ENCODE peak calls at places on chromosomes 16 and 17, in six cellular contexts. One of them, this sample, is unnamed. For H3K4me1, the result is how much of the 10 kb centered on the place peaks cover.

GRCh38 chr17:39684369-39685043 is 3.4 kb downstream of the PGAP3 start:
- DNase-seq in uterus: no peak
- DNase-seq in tibial artery: no peak
- DNase-seq in heart left ventricle: no peak
- DNase-seq in neural progenitor cell: no peak
- DNase-seq in foreskin keratinocyte: no peak
- DNase-seq in this sample: peak

GRCh38 chr16:10514369-10515055 is 65.9 kb downstream of the EMP2 start:
- DNase-seq in tibial artery: no peak
- DNase-seq in foreskin keratinocyte: no peak
- DNase-seq in uterus: peak
- DNase-seq in neural progenitor cell: peak
- DNase-seq in heart left ventricle: no peak
- DNase-seq in this sample: peak

GRCh38 chr16:15701975-15702970 is 52.2 kb downstream of the NDE1 start:
- DNase-seq in heart left ventricle: no peak
- DNase-seq in foreskin keratinocyte: no peak
- DNase-seq in tibial artery: no peak
- DNase-seq in neural progenitor cell: no peak
- DNase-seq in uterus: peak
- DNase-seq in this sample: no peak

GRCh38 chr17:73562896-73563295 is 81.3 kb downstream of the SDK2 start:
- DNase-seq in uterus: no peak
- DNase-seq in neural progenitor cell: no peak
- DNase-seq in foreskin keratinocyte: no peak
- DNase-seq in tibial artery: no peak
- DNase-seq in heart left ventricle: no peak
- DNase-seq in this sample: no peak

GRCh38 chr16:70789231-70789926 is 11.6 kb downstream of the VAC14 start:
- DNase-seq in tibial artery: peak
- DNase-seq in neural progenitor cell: no peak
- DNase-seq in foreskin keratinocyte: no peak
- DNase-seq in uterus: peak
- DNase-seq in heart left ventricle: peak
- DNase-seq in this sample: peak

GRCh38 chr17:17819561-17819995 is 17.2 kb downstream of the SREBF1 start:
- DNase-seq in neural progenitor cell: no peak
- DNase-seq in tibial artery: no peak
- DNase-seq in heart left ventricle: peak
- DNase-seq in foreskin keratinocyte: no peak
- DNase-seq in uterus: peak
- DNase-seq in this sample: peak

GRCh38 chr16:89322381-89323119 is 105.0 kb downstream of the ZNF778 start:
- DNase-seq in neural progenitor cell: peak
- DNase-seq in tibial artery: no peak
- DNase-seq in uterus: peak
- DNase-seq in foreskin keratinocyte: no peak
- DNase-seq in heart left ventricle: no peak
- DNase-seq in this sample: peak

GRCh38 chr16:3509470-3509928 is 8.7 kb downstream of the CLUAP1 start:
- DNase-seq in heart left ventricle: no peak
- DNase-seq in neural progenitor cell: no peak
- DNase-seq in foreskin keratinocyte: peak
- DNase-seq in tibial artery: peak
- DNase-seq in uterus: no peak
- DNase-seq in this sample: peak

GRCh38 chr17:77817953-77818352 is 140.6 kb upstream of the TNRC6C start:
- DNase-seq in neural progenitor cell: peak
- DNase-seq in foreskin keratinocyte: no peak
- DNase-seq in uterus: no peak
- DNase-seq in tibial artery: no peak
- DNase-seq in heart left ventricle: no peak
- DNase-seq in this sample: no peak

GRCh38 chr16:88932929-88933328 is 44.1 kb downstream of the CBFA2T3 start:
- DNase-seq in tibial artery: no peak
- DNase-seq in uterus: no peak
- DNase-seq in heart left ventricle: no peak
- DNase-seq in foreskin keratinocyte: no peak
- DNase-seq in neural progenitor cell: no peak
- DNase-seq in this sample: no peak

GRCh38 chr17:62714016-62714777 is 86.7 kb downstream of the MRC2 start:
- DNase-seq in tibial artery: peak
- DNase-seq in neural progenitor cell: no peak
- DNase-seq in heart left ventricle: peak
- DNase-seq in uterus: no peak
- DNase-seq in foreskin keratinocyte: no peak
- DNase-seq in this sample: peak

GRCh38 chr17:35313875-35314409 is 59.5 kb downstream of the SLFN11 start:
- DNase-seq in tibial artery: peak
- DNase-seq in neural progenitor cell: no peak
- DNase-seq in uterus: peak
- DNase-seq in foreskin keratinocyte: no peak
- DNase-seq in heart left ventricle: peak
- DNase-seq in this sample: no peak

GRCh38 chr16:53822936-53823529 is 119.1 kb downstream of the FTO start:
- DNase-seq in neural progenitor cell: no peak
- DNase-seq in uterus: no peak
- DNase-seq in foreskin keratinocyte: peak
- DNase-seq in tibial artery: no peak
- DNase-seq in heart left ventricle: no peak
- DNase-seq in this sample: no peak

GRCh38 chr16:69190046-69190588 is 3.2 kb downstream of the SNTB2 start:
- DNase-seq in tibial artery: no peak
- DNase-seq in neural progenitor cell: no peak
- DNase-seq in heart left ventricle: no peak
- DNase-seq in foreskin keratinocyte: no peak
- DNase-seq in uterus: no peak
- DNase-seq in this sample: no peak

GRCh38 chr17:3535253-3535995 is 22.2 kb downstream of the TRPV3 start:
- DNase-seq in neural progenitor cell: peak
- DNase-seq in foreskin keratinocyte: no peak
- DNase-seq in tibial artery: no peak
- DNase-seq in heart left ventricle: peak
- DNase-seq in uterus: no peak
- DNase-seq in this sample: peak
- TF ChIP-seq CTCF in neural progenitor cell: peak
- TF ChIP-seq CTCF in foreskin keratinocyte: peak
- TF ChIP-seq CTCF in tibial artery: no peak
- TF ChIP-seq CTCF in heart left ventricle: peak
- TF ChIP-seq CTCF in uterus: peak
- TF ChIP-seq CTCF in this sample: peak

DNA sequence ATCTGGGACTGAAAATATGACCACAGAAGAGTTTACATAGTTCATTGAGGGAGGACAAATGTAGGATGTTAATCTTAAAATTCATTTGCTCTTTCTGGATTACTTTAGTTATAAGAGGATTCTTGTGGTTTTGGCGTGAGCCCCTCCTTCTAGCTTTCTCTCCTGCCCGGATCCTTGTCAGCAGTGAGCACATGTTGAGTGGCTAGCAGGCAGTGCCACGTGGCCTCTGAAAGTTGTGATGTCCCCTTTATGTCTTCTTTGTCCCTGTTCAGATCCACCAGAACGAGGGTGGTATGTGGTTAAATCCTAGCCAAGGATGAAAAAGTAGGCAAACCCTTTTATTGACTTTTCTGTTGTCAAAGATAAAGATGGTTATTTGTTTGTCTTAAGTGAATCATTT is 83.8 kb downstream of the GNAO1 start:
- DNase-seq in tibial artery: peak
- DNase-seq in uterus: no peak
- DNase-seq in heart left ventricle: no peak
- DNase-seq in neural progenitor cell: no peak
- DNase-seq in foreskin keratinocyte: no peak
- DNase-seq in this sample: no peak
- H3K4me1 ChIP-seq in tibial artery: under half
- H3K4me1 ChIP-seq in uterus: under half
- H3K4me1 ChIP-seq in heart left ventricle: under half
- H3K4me1 ChIP-seq in neural progenitor cell: under half
- H3K4me1 ChIP-seq in foreskin keratinocyte: under half
- H3K4me1 ChIP-seq in this sample: under half

DNA sequence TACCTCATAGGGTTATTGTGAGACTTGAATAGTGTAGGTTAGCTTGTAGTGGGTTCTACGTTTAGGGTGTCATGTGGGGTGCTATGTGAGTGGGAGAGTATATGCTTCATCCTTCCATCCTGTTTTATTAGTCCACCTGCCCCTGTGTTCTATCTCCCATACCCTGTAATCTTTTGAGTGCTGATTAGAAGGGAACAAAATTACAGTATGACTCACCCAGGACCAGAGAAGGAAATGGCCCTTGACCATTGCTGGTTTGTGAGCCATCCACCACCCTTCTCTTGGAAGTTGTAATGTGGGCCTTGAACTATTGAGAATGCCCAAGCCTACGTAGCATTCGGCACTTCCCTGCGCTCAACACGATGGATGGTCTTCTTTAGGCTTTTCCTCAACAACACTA is 17.1 kb downstream of the SAP30BP start:
- DNase-seq in neural progenitor cell: no peak
- DNase-seq in tibial artery: no peak
- DNase-seq in uterus: no peak
- DNase-seq in foreskin keratinocyte: no peak
- DNase-seq in heart left ventricle: no peak
- DNase-seq in this sample: no peak
- TF ChIP-seq CTCF in neural progenitor cell: no peak
- TF ChIP-seq CTCF in tibial artery: no peak
- TF ChIP-seq CTCF in uterus: no peak
- TF ChIP-seq CTCF in foreskin keratinocyte: no peak
- TF ChIP-seq CTCF in heart left ventricle: no peak
- TF ChIP-seq CTCF in this sample: no peak

GRCh38 chr16:30555848-30556473 is 2.2 kb downstream of the ZNF764 start:
- DNase-seq in tibial artery: no peak
- DNase-seq in heart left ventricle: no peak
- DNase-seq in foreskin keratinocyte: no peak
- DNase-seq in neural progenitor cell: no peak
- DNase-seq in uterus: no peak
- DNase-seq in this sample: no peak

GRCh38 chr16:30557397-30557949 is 701 bp downstream of the ZNF764 start:
- DNase-seq in neural progenitor cell: peak
- DNase-seq in foreskin keratinocyte: no peak
- DNase-seq in uterus: peak
- DNase-seq in heart left ventricle: no peak
- DNase-seq in tibial artery: no peak
- DNase-seq in this sample: no peak

GRCh38 chr16:30553396-30553899 is 4.7 kb downstream of the ZNF764 start:
- DNase-seq in foreskin keratinocyte: no peak
- DNase-seq in tibial artery: no peak
- DNase-seq in heart left ventricle: no peak
- DNase-seq in uterus: no peak
- DNase-seq in neural progenitor cell: no peak
- DNase-seq in this sample: no peak

GRCh38 chr16:30552956-30553355 is 5.2 kb downstream of the ZNF764 start:
- DNase-seq in tibial artery: no peak
- DNase-seq in uterus: no peak
- DNase-seq in heart left ventricle: no peak
- DNase-seq in neural progenitor cell: no peak
- DNase-seq in foreskin keratinocyte: no peak
- DNase-seq in this sample: no peak

GRCh38 chr16:30554933-30555847 is 3.0 kb downstream of the ZNF764 start:
- DNase-seq in uterus: no peak
- DNase-seq in heart left ventricle: no peak
- DNase-seq in tibial artery: no peak
- DNase-seq in foreskin keratinocyte: no peak
- DNase-seq in neural progenitor cell: no peak
- DNase-seq in this sample: no peak
- H3K4me1 ChIP-seq in uterus: under half
- H3K4me1 ChIP-seq in heart left ventricle: under half
- H3K4me1 ChIP-seq in tibial artery: under half
- H3K4me1 ChIP-seq in foreskin keratinocyte: under half
- H3K4me1 ChIP-seq in neural progenitor cell: under half
- H3K4me1 ChIP-seq in this sample: under half